ENCODE peak calls at places on chromosome 14, in four cellular contexts. I is AG10803, V is myocyte, X is HEK293T. M is an unnamed sample.

GRCh38 chr14:69350892-69351291 is 47.2 kb downstream of the ERH start:
- DNase-seq in I (no peak), V (no peak), X (no peak), M (no peak)

GRCh38 chr14:99602054-99602787 is 1.8 kb downstream of the CCDC85C start:
- DNase-seq in I (peak), V (no peak), X (no peak), M (no peak)

GRCh38 chr14:100825691-100826331 is at the start of gene MEG3:
- DNase-seq in I (peak), V (peak), X (no peak), M (peak)

GRCh38 chr14:23071975-23072539 is 14.7 kb upstream of the CDH24 start:
- DNase-seq in I (no peak), V (peak), X (peak), M (no peak)

GRCh38 chr14:81402123-81402495 is 2.0 kb upstream of the STON2 start:
- DNase-seq in I (peak), V (peak), X (no peak), M (no peak)

GRCh38 chr14:40445020-40445419 is 1012.8 kb upstream of the FBXO33 start:
- DNase-seq in I (no peak), V (no peak), X (no peak), M (no peak)

GRCh38 chr14:92600318-92601053 is 86.9 kb downstream of the RIN3 start:
- DNase-seq in I (peak), V (no peak), X (no peak), M (peak)

GRCh38 chr14:64303471-64303917 is 9.3 kb upstream of the ESR2 start:
- DNase-seq in I (peak), V (peak), X (peak), M (peak)

GRCh38 chr14:52111583-52111982 is 42.7 kb upstream of the NID2 start:
- DNase-seq in I (peak), V (no peak), X (no peak), M (peak)

GRCh38 chr14:95832012-95832411 is 44.6 kb upstream of the TUNAR start:
- DNase-seq in I (no peak), V (no peak), X (no peak), M (no peak)

GRCh38 chr14:54788701-54789100 is 113.9 kb downstream of the GCH1 start:
- DNase-seq in I (no peak), V (no peak), X (no peak), M (no peak)

GRCh38 chr14:98070521-98070920 is 1201.5 kb downstream of the BCL11B start:
- DNase-seq in I (no peak), V (no peak), X (no peak), M (no peak)

GRCh38 chr14:61150851-61151250 is 130.3 kb downstream of the TMEM30B start:
- DNase-seq in I (peak), V (no peak), X (no peak), M (no peak)

GRCh38 chr14:100842799-100843198 is 16.9 kb downstream of the MEG3 start:
- DNase-seq in I (peak), V (peak), X (no peak), M (no peak)

GRCh38 chr14:26765768-26766550 is 168.1 kb upstream of the NOVA1 start:
- DNase-seq in I (peak), V (peak), X (no peak), M (no peak)

GRCh38 chr14:81535399-81536124 is 1.9 kb upstream of the SEL1L start:
- DNase-seq in I (no peak), V (no peak), X (no peak), M (no peak)

GRCh38 chr14:34722723-34723545 is 8.5 kb upstream of the CFL2 start:
- DNase-seq in I (peak), V (peak), X (peak), M (peak)

GRCh38 chr14:65103150-65103760 is 938 bp upstream of the MAX start:
- DNase-seq in I (peak), V (peak), X (peak), M (peak)

GRCh38 chr14:25436906-25437305 is 387.0 kb upstream of the STXBP6 start:
- DNase-seq in I (no peak), V (no peak), X (no peak), M (no peak)

GRCh38 chr14:27927519-27927918 is 839.1 kb upstream of the FOXG1 start:
- DNase-seq in I (no peak), V (no peak), X (no peak), M (no peak)

GRCh38 chr14:22979748-22980392 is 2.5 kb downstream of the AJUBA start:
- DNase-seq in I (no peak), V (peak), X (no peak), M (peak)

GRCh38 chr14:29282169-29282568 is 515.6 kb downstream of the FOXG1 start:
- DNase-seq in I (peak), V (peak), X (no peak), M (no peak)

GRCh38 chr14:54568821-54569591 is 2.1 kb downstream of the SAMD4A start:
- DNase-seq in I (peak), V (peak), X (no peak), M (no peak)

GRCh38 chr14:24331731-24332093 is 3.2 kb downstream of the ADCY4 start:
- DNase-seq in I (no peak), V (no peak), X (no peak), M (no peak)

GRCh38 chr14:87896393-87897380 is 96.3 kb downstream of the GALC start:
- DNase-seq in I (peak), V (peak), X (peak), M (peak)

GRCh38 chr14:105616802-105617192 is 90.4 kb downstream of the TMEM121 start:
- DNase-seq in I (no peak), V (no peak), X (no peak), M (no peak)

GRCh38 chr14:96762650-96763049 is 34.5 kb upstream of the VRK1 start:
- DNase-seq in I (peak), V (peak), X (peak), M (peak)

GRCh38 chr14:71610149-71610548 is 322.1 kb upstream of the RGS6 start:
- DNase-seq in I (peak), V (no peak), X (no peak), M (no peak)

GRCh38 chr14:69232388-69232787 is 27.6 kb upstream of the GALNT16 start:
- DNase-seq in I (no peak), V (peak), X (no peak), M (no peak)

GRCh38 chr14:81529391-81529790 is 4.3 kb downstream of the SEL1L start:
- DNase-seq in I (peak), V (no peak), X (no peak), M (no peak)

GRCh38 chr14:67820428-67820881 is 876 bp downstream of the RAD51B start:
- DNase-seq in I (peak), V (no peak), X (peak), M (peak)

GRCh38 chr14:91138511-91139359 is 24.9 kb downstream of the DGLUCY start:
- DNase-seq in I (peak), V (no peak), X (peak), M (peak)

GRCh38 chr14:50403433-50403832 is 6.8 kb upstream of the CDKL1 start:
- DNase-seq in I (peak), V (no peak), X (no peak), M (no peak)